ENCODE peak calls at places on chromosomes 13 and 19, in ten cellular contexts. G, X, J, H, I, Y, K, S, Z and D are unnamed samples.
A peak's percentile ranks its signal among the peaks of the same experiment; 100 is the strongest.

GRCh38 chr19:57746580-57747471 is at the start of gene ZNF776:
- DNase-seq in G (peak; percentile 94), X (peak; percentile 98), J (peak; percentile 88), H (peak; percentile 58), I (peak; percentile 82), Y (peak; percentile 91), K (peak; percentile 82), S (peak; percentile 86), Z (peak; percentile 6), D (peak; percentile 87)

GRCh38 chr13:50543767-50544166 is 299.7 kb downstream of the DLEU7 start:
- DNase-seq in G (peak; percentile 91), X (peak; percentile 36), J (no peak), H (no peak), I (no peak), Y (no peak), K (no peak), S (peak; percentile 25), Z (no peak), D (no peak)

GRCh38 chr19:8240274-8241229 is 31.4 kb downstream of the CERS4 start:
- DNase-seq in G (peak; percentile 97), X (peak; percentile 75), J (no peak), H (peak; percentile 33), I (peak; percentile 96), Y (peak; percentile 92), K (peak; percentile 69), S (peak; percentile 90), Z (peak; percentile 12), D (peak; percentile 81)

GRCh38 chr19:36420961-36421748 is 2.7 kb upstream of the ZFP82 start:
- DNase-seq in G (peak; percentile 57), X (peak; percentile 76), J (no peak), H (peak; percentile 10), I (no peak), Y (peak; percentile 69), K (no peak), S (peak; percentile 56), Z (no peak), D (peak; percentile 31)

GRCh38 chr13:34034411-34034810 is 216.5 kb downstream of the RFC3 start:
- DNase-seq in G (no peak), X (no peak), J (no peak), H (no peak), I (no peak), Y (no peak), K (no peak), S (no peak), Z (no peak), D (no peak)

GRCh38 chr13:43261018-43261417 is 237.6 kb downstream of the DNAJC15 start:
- DNase-seq in G (peak; percentile 69), X (no peak), J (no peak), H (no peak), I (no peak), Y (no peak), K (no peak), S (no peak), Z (no peak), D (no peak)

GRCh38 chr19:57815247-57816075 is 748 bp upstream of the ZNF552 start:
- DNase-seq in G (no peak), X (no peak), J (no peak), H (no peak), I (no peak), Y (peak; percentile 70), K (no peak), S (no peak), Z (no peak), D (no peak)

GRCh38 chr19:17005000-17005399 is 21.6 kb downstream of the CPAMD8 start:
- DNase-seq in G (no peak), X (peak; percentile 54), J (no peak), H (no peak), I (no peak), Y (no peak), K (no peak), S (no peak), Z (no peak), D (no peak)

GRCh38 chr13:102395939-102396338 is 5.9 kb downstream of the FGF14 start:
- DNase-seq in G (no peak), X (no peak), J (no peak), H (no peak), I (no peak), Y (no peak), K (no peak), S (no peak), Z (no peak), D (no peak)

GRCh38 chr19:33809960-33810359 is 13.3 kb downstream of the KCTD15 start:
- DNase-seq in G (peak; percentile 51), X (no peak), J (no peak), H (no peak), I (no peak), Y (no peak), K (no peak), S (peak; percentile 41), Z (no peak), D (no peak)

GRCh38 chr13:72384879-72385278 is 342.6 kb downstream of the MZT1 start:
- DNase-seq in G (peak; percentile 75), X (no peak), J (no peak), H (peak; percentile 32), I (no peak), Y (no peak), K (no peak), S (no peak), Z (no peak), D (no peak)

GRCh38 chr13:21800847-21801616 is 130.2 kb downstream of the FGF9 start:
- DNase-seq in G (no peak), X (peak; percentile 2), J (no peak), H (peak; percentile 66), I (no peak), Y (no peak), K (no peak), S (no peak), Z (no peak), D (no peak)

GRCh38 chr13:113196970-113197737 is 11.3 kb downstream of the PCID2 start:
- DNase-seq in G (no peak), X (no peak), J (no peak), H (no peak), I (no peak), Y (no peak), K (no peak), S (no peak), Z (no peak), D (no peak)

GRCh38 chr13:67857581-67858310 is 627.6 kb upstream of the PCDH9 start:
- DNase-seq in G (no peak), X (no peak), J (no peak), H (no peak), I (no peak), Y (no peak), K (no peak), S (no peak), Z (no peak), D (no peak)

GRCh38 chr19:35144600-35145436 is 1.8 kb downstream of the FXYD7 start:
- DNase-seq in G (no peak), X (peak; percentile 98), J (no peak), H (no peak), I (peak; percentile 49), Y (peak; percentile 84), K (no peak), S (peak; percentile 55), Z (no peak), D (peak; percentile 87)

GRCh38 chr13:91132786-91133185 is 214.7 kb upstream of the MIR17HG start:
- DNase-seq in G (peak; percentile 42), X (no peak), J (no peak), H (no peak), I (no peak), Y (no peak), K (no peak), S (no peak), Z (no peak), D (no peak)

GRCh38 chr19:2462635-2463421 is 6.1 kb upstream of the LMNB2 start:
- DNase-seq in G (peak; percentile 96), X (peak; percentile 100), J (no peak), H (no peak), I (peak; percentile 91), Y (peak; percentile 98), K (no peak), S (peak; percentile 92), Z (peak; percentile 19), D (peak; percentile 98)

GRCh38 chr19:13051581-13052165 is 51.0 kb downstream of the LYL1 start:
- DNase-seq in G (peak; percentile 48), X (peak; percentile 95), J (no peak), H (no peak), I (peak; percentile 76), Y (peak; percentile 99), K (peak; percentile 19), S (no peak), Z (no peak), D (peak; percentile 89)

GRCh38 chr19:38033658-38034150 is 126.7 kb downstream of the SIPA1L3 start:
- DNase-seq in G (peak; percentile 76), X (peak; percentile 89), J (no peak), H (no peak), I (no peak), Y (peak; percentile 82), K (no peak), S (no peak), Z (no peak), D (peak; percentile 62)

GRCh38 chr13:37403776-37404497 is 194.6 kb downstream of the POSTN start:
- DNase-seq in G (peak; percentile 94), X (no peak), J (no peak), H (no peak), I (no peak), Y (no peak), K (no peak), S (no peak), Z (no peak), D (no peak)

GRCh38 chr19:5035817-5036732 is 67.2 kb downstream of the KDM4B start:
- DNase-seq in G (no peak), X (no peak), J (no peak), H (no peak), I (no peak), Y (no peak), K (no peak), S (no peak), Z (no peak), D (no peak)